ENCODE peak calls at places on chromosome 1, in eight cellular contexts. A is prostate gland; C is MCF 10A; T is psoas muscle; Z is activated T-cell treated with anti-CD3 and anti-CD28 coated beads for 1 hour; J is NT2/D1; P is stimulated activated CD8-positive, alpha-beta memory T cell treated with anti-CD3 and anti-CD28 coated beads, Interleukin-4, amount 100 ng/mL, for 4 hours; H is activated CD4-positive, CD25-positive, alpha-beta regulatory T cell treated with anti-CD3 and anti-CD28 coated beads, Interleukin-2, amount 50 U/mL, for 72 hours. I is an unnamed sample.

GRCh38 chr1:232954594-232955365 is 4.4 kb downstream of the NTPCR start:
- DNase-seq in A (no peak), C (no peak), T (no peak), Z (no peak), J (no peak), P (no peak), H (no peak), I (no peak)

GRCh38 chr1:57986432-57986831 is 560.1 kb downstream of the OMA1 start:
- DNase-seq in A (no peak), C (no peak), T (no peak), Z (no peak), J (no peak), P (no peak), H (no peak), I (no peak)

GRCh38 chr1:174958396-174958795 is 41.4 kb upstream of the CACYBP start:
- DNase-seq in A (no peak), C (no peak), T (no peak), Z (no peak), J (no peak), P (no peak), H (no peak), I (no peak)

GRCh38 chr1:26994772-26995625 is 1.5 kb downstream of the TRNP1 start:
- DNase-seq in A (no peak), C (peak; percentile 34), T (no peak), Z (no peak), J (no peak), P (no peak), H (no peak), I (no peak)

GRCh38 chr1:39305555-39305954 is 101.1 kb downstream of the MACF1 start:
- DNase-seq in A (no peak), C (no peak), T (no peak), Z (no peak), J (no peak), P (no peak), H (no peak), I (no peak)

GRCh38 chr1:42168798-42169197 is 4.3 kb upstream of the GUCA2A start:
- DNase-seq in A (no peak), C (no peak), T (no peak), Z (no peak), J (no peak), P (no peak), H (no peak), I (no peak)

GRCh38 chr1:208183977-208184901 is 59.9 kb downstream of the PLXNA2 start:
- DNase-seq in A (peak; percentile 37), C (peak; percentile 100), T (peak; percentile 64), Z (no peak), J (no peak), P (no peak), H (no peak), I (no peak)

GRCh38 chr1:41591891-41592290 is 107.4 kb upstream of the EDN2 start:
- DNase-seq in A (no peak), C (no peak), T (no peak), Z (no peak), J (no peak), P (no peak), H (no peak), I (no peak)

GRCh38 chr1:78619803-78620579 is at the start of gene IFI44L:
- DNase-seq in A (no peak), C (peak; percentile 62), T (peak; percentile 23), Z (peak; percentile 64), J (no peak), P (peak; percentile 42), H (peak; percentile 32), I (peak; percentile 46)

GRCh38 chr1:200454425-200454824 is 44.6 kb upstream of the ZNF281 start:
- DNase-seq in A (no peak), C (no peak), T (no peak), Z (no peak), J (no peak), P (no peak), H (no peak), I (no peak)

GRCh38 chr1:167761400-167761799 is 39.6 kb downstream of the MPZL1 start:
- DNase-seq in A (no peak), C (no peak), T (no peak), Z (no peak), J (no peak), P (no peak), H (no peak), I (no peak)

GRCh38 chr1:6545276-6545934 is 8.9 kb downstream of the NOL9 start:
- DNase-seq in A (no peak), C (no peak), T (no peak), Z (peak; percentile 6), J (no peak), P (no peak), H (no peak), I (peak; percentile 14)

GRCh38 chr1:225851810-225852209 is 30.4 kb downstream of the TMEM63A start:
- DNase-seq in A (no peak), C (no peak), T (no peak), Z (no peak), J (no peak), P (no peak), H (no peak), I (no peak)

GRCh38 chr1:226209307-226210059 is 14.0 kb upstream of the MIXL1 start:
- DNase-seq in A (no peak), C (no peak), T (no peak), Z (no peak), J (no peak), P (no peak), H (no peak), I (no peak)

GRCh38 chr1:84272401-84272800 is 29.1 kb upstream of the SAMD13 start:
- DNase-seq in A (peak; percentile 72), C (no peak), T (no peak), Z (no peak), J (no peak), P (no peak), H (no peak), I (no peak)

GRCh38 chr1:235745448-235746136 is 96.0 kb upstream of the GNG4 start:
- DNase-seq in A (no peak), C (no peak), T (no peak), Z (no peak), J (no peak), P (no peak), H (no peak), I (no peak)

GRCh38 chr1:183580281-183580682 is 10.0 kb downstream of the NCF2 start:
- DNase-seq in A (no peak), C (peak; percentile 50), T (no peak), Z (no peak), J (no peak), P (no peak), H (no peak), I (no peak)

GRCh38 chr1:21820597-21821232 is 8.7 kb downstream of the LDLRAD2 start:
- DNase-seq in A (no peak), C (no peak), T (no peak), Z (no peak), J (no peak), P (no peak), H (no peak), I (no peak)

GRCh38 chr1:32592953-32593352 is 53.7 kb downstream of the ZBTB8A start:
- DNase-seq in A (no peak), C (no peak), T (no peak), Z (no peak), J (no peak), P (no peak), H (no peak), I (no peak)

GRCh38 chr1:231487910-231488309 is 40.6 kb upstream of the TSNAX start:
- DNase-seq in A (no peak), C (no peak), T (no peak), Z (no peak), J (no peak), P (no peak), H (no peak), I (no peak)

GRCh38 chr1:7771673-7772299 is 690 bp downstream of the VAMP3 start:
- DNase-seq in A (no peak), C (no peak), T (no peak), Z (no peak), J (no peak), P (no peak), H (no peak), I (no peak)

GRCh38 chr1:39132505-39133339 is 71.8 kb upstream of the MACF1 start:
- DNase-seq in A (peak; percentile 94), C (peak; percentile 77), T (peak; percentile 61), Z (no peak), J (no peak), P (no peak), H (no peak), I (no peak)

GRCh38 chr1:90122679-90123340 is 127.9 kb downstream of the ZNF326 start:
- DNase-seq in A (no peak), C (no peak), T (no peak), Z (no peak), J (no peak), P (no peak), H (no peak), I (no peak)

GRCh38 chr1:194644528-194644927 is 1458.1 kb upstream of the B3GALT2 start:
- DNase-seq in A (no peak), C (peak; percentile 19), T (no peak), Z (no peak), J (no peak), P (no peak), H (no peak), I (no peak)

GRCh38 chr1:13922440-13922839 is 222.5 kb downstream of the PRDM2 start:
- DNase-seq in A (no peak), C (peak; percentile 60), T (no peak), Z (no peak), J (no peak), P (no peak), H (no peak), I (no peak)

GRCh38 chr1:34987018-34987417 is 1.9 kb upstream of the TMEM35B start:
- DNase-seq in A (no peak), C (no peak), T (no peak), Z (no peak), J (no peak), P (no peak), H (no peak), I (no peak)

GRCh38 chr1:166972827-166973226 is 2.5 kb downstream of the ILDR2 start:
- DNase-seq in A (no peak), C (no peak), T (no peak), Z (no peak), J (no peak), P (no peak), H (no peak), I (no peak)

GRCh38 chr1:204828352-204828850 is 42.3 kb upstream of the NFASC start:
- DNase-seq in A (no peak), C (no peak), T (peak; percentile 73), Z (peak; percentile 3), J (peak; percentile 88), P (no peak), H (peak; percentile 36), I (no peak)

GRCh38 chr1:223345720-223346119 is 18.3 kb downstream of the SUSD4 start:
- DNase-seq in A (no peak), C (no peak), T (no peak), Z (no peak), J (no peak), P (no peak), H (no peak), I (no peak)

GRCh38 chr1:157115851-157116734 is 16.5 kb upstream of the ETV3L start:
- DNase-seq in A (no peak), C (no peak), T (no peak), Z (no peak), J (no peak), P (no peak), H (no peak), I (no peak)

GRCh38 chr1:217482356-217483102 is 148.4 kb downstream of the GPATCH2 start:
- DNase-seq in A (no peak), C (peak; percentile 82), T (no peak), Z (no peak), J (no peak), P (peak; percentile 0), H (peak; percentile 52), I (peak; percentile 84)

GRCh38 chr1:225454733-225455132 is 26.9 kb upstream of the LBR start:
- DNase-seq in A (no peak), C (peak; percentile 96), T (no peak), Z (no peak), J (no peak), P (peak; percentile 82), H (peak; percentile 56), I (no peak)

GRCh38 chr1:204377800-204378608 is 18.3 kb upstream of the PLEKHA6 start:
- DNase-seq in A (peak; percentile 48), C (peak; percentile 46), T (no peak), Z (peak; percentile 46), J (peak; percentile 61), P (no peak), H (peak; percentile 42), I (no peak)

GRCh38 chr1:244732846-244733450 is 80.0 kb downstream of the DESI2 start:
- DNase-seq in A (no peak), C (no peak), T (no peak), Z (no peak), J (no peak), P (no peak), H (no peak), I (no peak)

I was measured in T-helper 1 cell.